ENCODE peak calls at places on chromosomes 6 and 20, in six cellular contexts. P is activated T-cell treated with anti-CD3 and anti-CD28 coated beads for 1 hour; V is GDM1; I is A549; G is Caki2; E is CD4-positive, CD25-positive, alpha-beta regulatory T cell. F is an unnamed sample.

GRCh38 chr20:45765980-45766379 is 25.7 kb downstream of the WFDC3 start:
- DNase-seq in P (no peak), V (no peak), I (no peak), G (no peak), E (no peak), F (no peak)

GRCh38 chr20:22744341-22745193 is 160.2 kb upstream of the FOXA2 start:
- DNase-seq in P (no peak), V (no peak), I (no peak), G (no peak), E (no peak), F (no peak)

GRCh38 chr6:151381722-151382121 is 9.6 kb downstream of the ZBTB2 start:
- DNase-seq in P (no peak), V (no peak), I (no peak), G (no peak), E (no peak), F (no peak)

GRCh38 chr6:168999392-168999791 is 254.3 kb downstream of the THBS2 start:
- DNase-seq in P (no peak), V (no peak), I (no peak), G (peak; percentile 11), E (no peak), F (no peak)

GRCh38 chr20:38962898-38963484 is 847 bp downstream of the DHX35 start:
- DNase-seq in P (no peak), V (no peak), I (no peak), G (no peak), E (no peak), F (no peak)

GRCh38 chr6:32752580-32752979 is 10.8 kb downstream of the HLA-DQB2 start:
- DNase-seq in P (no peak), V (no peak), I (no peak), G (peak; percentile 19), E (no peak), F (no peak)

GRCh38 chr6:21742238-21742660 is 148.7 kb downstream of the SOX4 start:
- DNase-seq in P (no peak), V (no peak), I (peak; percentile 83), G (peak; percentile 44), E (no peak), F (no peak)

GRCh38 chr6:135002229-135002844 is 52.3 kb downstream of the HBS1L start:
- DNase-seq in P (no peak), V (no peak), I (peak; percentile 5), G (no peak), E (no peak), F (no peak)

GRCh38 chr6:163355471-163355991 is 59.0 kb upstream of the QKI start:
- DNase-seq in P (no peak), V (no peak), I (no peak), G (peak; percentile 28), E (no peak), F (no peak)

F was measured in suprapubic skin.